ENCODE peak calls at places on chromosomes 13 and 19, in eight cellular contexts. U, L, C, Q, A, S, N and Y are unnamed samples.

GRCh38 chr19:2337329-2337707 is 8.8 kb downstream of the SPPL2B start:
- DNase-seq in U (peak; percentile 48), N (no peak), A (no peak), S (no peak), Q (peak; percentile 69), L (no peak), C (no peak), Y (no peak)

GRCh38 chr19:34676697-34677385 is at the start of gene SCGB2B2:
- DNase-seq in C (no peak), A (no peak), U (peak; percentile 64), L (peak; percentile 90), S (no peak), Q (no peak), N (no peak), Y (no peak)

GRCh38 chr19:2436384-2436783 is 9.0 kb upstream of the TIMM13 start:
- DNase-seq in N (no peak), S (no peak), C (no peak), A (no peak), L (no peak), Q (no peak), U (no peak), Y (no peak)

GRCh38 chr13:79703772-79704171 is 222.8 kb downstream of the NDFIP2 start:
- DNase-seq in S (no peak), Q (no peak), A (no peak), U (no peak), L (no peak), C (no peak), N (no peak), Y (no peak)

GRCh38 chr13:31814523-31814922 is 75.2 kb downstream of the RXFP2 start:
- DNase-seq in L (no peak), C (no peak), U (no peak), S (no peak), N (no peak), Q (no peak), A (no peak), Y (no peak)

GRCh38 chr19:18436651-18437478 is 1.1 kb downstream of the ISYNA1 start:
- DNase-seq in Q (peak; percentile 94), L (peak; percentile 80), C (peak; percentile 88), U (peak; percentile 90), S (peak; percentile 93), A (no peak), N (peak; percentile 83), Y (no peak)

GRCh38 chr13:23636360-23636759 is 66.1 kb downstream of the TNFRSF19 start:
- DNase-seq in A (no peak), U (no peak), L (no peak), N (no peak), C (no peak), Q (no peak), S (no peak), Y (no peak)

GRCh38 chr13:26561636-26562537 is 4.4 kb downstream of the WASF3 start:
- DNase-seq in L (no peak), U (no peak), S (no peak), C (no peak), A (peak; percentile 20), Q (peak; percentile 68), N (no peak), Y (no peak)

GRCh38 chr13:69524459-69525155 is 583.0 kb upstream of the ATXN8OS start:
- DNase-seq in S (no peak), U (no peak), L (no peak), N (no peak), C (no peak), Q (no peak), A (no peak), Y (no peak)

GRCh38 chr19:6103217-6103644 is 7.1 kb downstream of the RFX2 start:
- DNase-seq in N (no peak), S (peak; percentile 94), U (no peak), Q (peak; percentile 95), C (peak; percentile 92), L (no peak), A (peak; percentile 56), Y (peak; percentile 90)

GRCh38 chr19:13154241-13154778 is 4.1 kb downstream of the IER2 start:
- DNase-seq in N (peak; percentile 60), S (peak; percentile 96), L (no peak), A (peak; percentile 86), Q (peak; percentile 96), C (peak; percentile 99), U (peak; percentile 96), Y (peak; percentile 90)

GRCh38 chr19:34082289-34083077 is 89.8 kb upstream of the LSM14A start:
- DNase-seq in S (no peak), A (no peak), U (no peak), C (no peak), Q (no peak), L (no peak), N (no peak), Y (no peak)

GRCh38 chr13:51958217-51958547 is 53.1 kb downstream of the ATP7B start:
- DNase-seq in U (peak; percentile 83), A (no peak), N (no peak), S (no peak), Q (no peak), L (no peak), C (no peak), Y (no peak)

GRCh38 chr19:5075603-5076002 is 106.7 kb downstream of the KDM4B start:
- DNase-seq in A (no peak), U (no peak), L (no peak), N (no peak), Q (no peak), S (no peak), C (no peak), Y (no peak)

GRCh38 chr13:41613984-41614581 is 156.7 kb downstream of the RGCC start:
- DNase-seq in Q (peak; percentile 97), U (peak; percentile 45), N (no peak), L (no peak), C (peak; percentile 74), A (peak; percentile 90), S (peak; percentile 61), Y (peak; percentile 77)

DNA sequence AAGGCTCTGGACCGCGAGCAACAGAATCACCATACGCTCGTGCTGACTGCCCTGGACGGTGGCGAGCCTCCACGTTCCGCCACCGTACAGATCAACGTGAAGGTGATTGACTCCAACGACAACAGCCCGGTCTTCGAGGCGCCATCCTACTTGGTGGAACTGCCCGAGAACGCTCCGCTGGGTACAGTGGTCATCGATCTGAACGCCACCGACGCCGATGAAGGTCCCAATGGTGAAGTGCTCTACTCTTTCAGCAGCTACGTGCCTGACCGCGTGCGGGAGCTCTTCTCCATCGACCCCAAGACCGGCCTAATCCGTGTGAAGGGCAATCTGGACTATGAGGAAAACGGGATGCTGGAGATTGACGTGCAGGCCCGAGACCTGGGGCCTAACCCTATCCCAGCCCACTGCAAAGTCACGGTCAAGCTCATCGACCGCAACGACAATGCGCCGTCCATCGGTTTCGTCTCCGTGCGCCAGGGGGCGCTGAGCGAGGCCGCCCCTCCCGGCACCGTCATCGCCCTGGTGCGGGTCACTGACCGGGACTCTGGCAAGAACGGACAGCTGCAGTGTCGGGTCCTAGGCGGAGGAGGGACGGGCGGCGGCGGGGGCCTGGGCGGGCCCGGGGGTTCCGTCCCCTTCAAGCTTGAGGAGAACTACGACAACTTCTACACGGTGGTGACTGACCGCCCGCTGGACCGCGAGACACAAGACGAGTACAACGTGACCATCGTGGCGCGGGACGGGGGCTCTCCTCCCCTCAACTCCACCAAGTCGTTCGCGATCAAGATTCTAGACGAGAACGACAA is 1.8 kb downstream of the PCDH17 start:
- DNase-seq in C (peak; percentile 74), S (peak; percentile 43), N (no peak), U (peak; percentile 44), L (no peak), A (no peak), Q (peak; percentile 10), Y (no peak)
- TF ChIP-seq CTCF in C (peak; percentile 15), S (peak; percentile 38), N (no peak), U (no peak), L (no peak), A (no peak), Q (peak; percentile 25), Y (no peak)

DNA sequence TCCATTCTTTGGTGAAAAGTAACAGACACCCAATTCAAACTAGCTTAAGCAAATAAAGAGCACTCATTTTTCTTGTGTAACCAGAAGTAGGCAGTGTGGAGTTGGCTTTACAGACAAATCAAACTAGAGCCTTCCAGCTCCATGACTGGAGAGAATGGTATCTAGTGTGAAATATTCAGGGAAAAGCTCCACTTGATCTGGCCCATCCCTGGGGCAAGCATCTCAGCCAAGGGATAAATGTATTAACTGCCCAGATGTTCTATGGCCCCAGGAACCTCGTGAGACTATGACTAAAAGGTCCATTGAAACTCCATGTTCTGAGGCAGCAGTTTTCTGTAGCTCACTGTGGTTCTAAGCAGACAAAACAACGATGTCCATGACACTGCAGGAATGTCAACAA is 49.9 kb downstream of the TBC1D4 start:
- DNase-seq in A (no peak), U (no peak), L (no peak), N (no peak), C (no peak), Q (no peak), S (no peak), Y (no peak)
- TF ChIP-seq CTCF in A (no peak), U (no peak), L (peak; percentile 11), N (no peak), C (no peak), Q (peak; percentile 2), S (no peak), Y (no peak)

DNA sequence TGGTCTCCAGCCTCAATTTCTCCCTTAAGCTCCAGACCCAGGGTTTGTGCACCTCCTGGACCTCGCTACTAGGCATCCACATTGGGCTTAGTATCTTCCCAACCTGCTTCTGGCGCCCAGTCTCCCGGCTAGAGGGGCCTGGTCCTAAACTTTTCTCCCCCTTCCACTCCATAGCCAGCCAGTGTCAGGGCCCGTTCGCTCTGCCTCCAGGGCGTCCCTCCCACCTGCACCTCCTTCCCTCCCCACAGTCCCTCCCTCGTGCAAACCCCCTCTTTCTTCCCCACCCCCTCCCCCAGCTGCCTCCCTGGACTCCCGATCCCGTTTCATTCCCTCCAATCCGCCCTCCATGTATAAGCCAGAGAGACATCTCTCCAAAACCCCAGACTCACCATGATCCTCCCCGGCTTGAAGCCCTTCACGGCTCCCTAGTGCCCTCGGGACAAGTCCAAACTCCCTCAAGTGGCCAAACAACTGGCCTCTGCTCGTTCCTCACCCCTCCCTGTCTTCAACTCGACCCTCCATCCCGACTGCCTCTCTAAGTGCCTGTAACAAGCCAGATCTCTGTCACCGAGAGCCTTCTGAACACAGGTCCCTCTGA is 1.0 kb upstream of the SAMD4B start:
- DNase-seq in A (no peak), U (peak; percentile 64), N (peak; percentile 47), L (no peak), S (peak; percentile 61), C (peak; percentile 72), Q (no peak), Y (no peak)
- TF ChIP-seq CTCF in A (no peak), U (no peak), N (peak; percentile 28), L (no peak), S (no peak), C (no peak), Q (peak; percentile 18), Y (no peak)

GRCh38 chr19:45681391-45682015 is 10.2 kb downstream of the SNRPD2 start:
- DNase-seq in L (peak; percentile 93), Q (peak; percentile 80), U (peak; percentile 91), C (peak; percentile 93), S (peak; percentile 89), N (peak; percentile 78), A (no peak), Y (no peak)

GRCh38 chr19:45682908-45683307 is 8.8 kb downstream of the SNRPD2 start:
- DNase-seq in N (no peak), L (no peak), S (no peak), C (no peak), Q (no peak), U (no peak), A (no peak), Y (no peak)

GRCh38 chr19:45676851-45677263 is 8.8 kb downstream of the GIPR start:
- DNase-seq in Q (no peak), A (no peak), S (no peak), L (no peak), N (no peak), C (no peak), U (peak; percentile 75), Y (no peak)

GRCh38 chr19:45682117-45682516 is 9.6 kb downstream of the SNRPD2 start:
- DNase-seq in Q (no peak), N (no peak), S (no peak), L (no peak), U (no peak), A (no peak), C (no peak), Y (no peak)

GRCh38 chr19:45677351-45678230 is 9.6 kb downstream of the GIPR start:
- DNase-seq in S (peak; percentile 95), L (peak; percentile 93), Q (peak; percentile 90), A (no peak), C (no peak), U (peak; percentile 97), N (peak; percentile 57), Y (no peak)
- TF ChIP-seq CTCF in S (no peak), L (peak; percentile 21), Q (no peak), A (no peak), C (no peak), U (no peak), N (no peak), Y (peak; percentile 36)